ENCODE peak calls at places on chromosomes 3 and 15, in six cellular contexts. K is CD8-positive, alpha-beta memory T cell; N is stimulated activated CD4-positive, alpha-beta T cell treated with anti-CD3 and anti-CD28 coated beads, Interleukin-4, amount 100 ng/mL, for 1 hour; L is mesothelial cell of epicardium; Q is activated naive CD8-positive, alpha-beta T cell treated with anti-CD3 and anti-CD28 coated beads, Interleukin-2, amount 50 U/mL, for 24 hours; U is HEK293T. R is an unnamed sample.

GRCh38 chr3:140522653-140523380 is 155.0 kb upstream of the TRIM42 start:
- DNase-seq in K (no peak), N (no peak), L (no peak), Q (no peak), U (no peak), R (no peak)

GRCh38 chr3:74584782-74585181 is 29.7 kb downstream of the CNTN3 start:
- DNase-seq in K (no peak), N (no peak), L (no peak), Q (no peak), U (no peak), R (no peak)

GRCh38 chr15:61653110-61653509 is 407.1 kb downstream of the VPS13C start:
- DNase-seq in K (no peak), N (no peak), L (no peak), Q (no peak), U (no peak), R (peak; percentile 5)

GRCh38 chr3:51718547-51719412 is 11.9 kb downstream of the GRM2 start:
- DNase-seq in K (no peak), N (peak; percentile 35), L (no peak), Q (peak; percentile 83), U (peak; percentile 78), R (peak; percentile 62)

GRCh38 chr15:44489464-44489863 is 47.5 kb upstream of the EIF3J start:
- DNase-seq in K (no peak), N (no peak), L (no peak), Q (no peak), U (no peak), R (peak; percentile 23)

GRCh38 chr3:137103739-137104138 is 146.0 kb downstream of the IL20RB start:
- DNase-seq in K (no peak), N (no peak), L (no peak), Q (no peak), U (no peak), R (no peak)

GRCh38 chr3:147356909-147357733 is 49.2 kb downstream of the ZIC4 start:
- DNase-seq in K (no peak), N (no peak), L (no peak), Q (no peak), U (no peak), R (no peak)

GRCh38 chr15:67838789-67839332 is 984 bp downstream of the RNU6-1 start:
- DNase-seq in K (no peak), N (no peak), L (peak; percentile 77), Q (no peak), U (no peak), R (no peak)

GRCh38 chr15:38736686-38737085 is 172.1 kb upstream of the RASGRP1 start:
- DNase-seq in K (no peak), N (no peak), L (no peak), Q (no peak), U (no peak), R (no peak)

GRCh38 chr3:71725279-71725991 is at the start of gene EIF4E3:
- DNase-seq in K (peak; percentile 47), N (peak; percentile 52), L (peak; percentile 44), Q (peak; percentile 42), U (peak; percentile 72), R (peak; percentile 43)

GRCh38 chr3:188796122-188796631 is 375.6 kb upstream of the TPRG1 start:
- DNase-seq in K (no peak), N (no peak), L (no peak), Q (no peak), U (no peak), R (no peak)

GRCh38 chr15:25947336-25948080 is 84.4 kb upstream of the ATP10A start:
- DNase-seq in K (no peak), N (no peak), L (no peak), Q (no peak), U (no peak), R (peak; percentile 3)

GRCh38 chr3:73448761-73449290 is 175.9 kb downstream of the PDZRN3 start:
- DNase-seq in K (no peak), N (no peak), L (no peak), Q (no peak), U (no peak), R (no peak)

GRCh38 chr3:42745776-42746454 is 27.1 kb downstream of the CCDC13 start:
- DNase-seq in K (no peak), N (no peak), L (peak; percentile 10), Q (no peak), U (no peak), R (no peak)

GRCh38 chr3:38843898-38844297 is 27.9 kb upstream of the SCN10A start:
- DNase-seq in K (no peak), N (no peak), L (no peak), Q (no peak), U (peak; percentile 27), R (no peak)

GRCh38 chr15:75056036-75056435 is 32.6 kb downstream of the PPCDC start:
- DNase-seq in K (no peak), N (no peak), L (no peak), Q (no peak), U (no peak), R (no peak)

GRCh38 chr3:142649996-142650693 is 54.0 kb downstream of the PLS1 start:
- DNase-seq in K (no peak), N (no peak), L (no peak), Q (no peak), U (no peak), R (no peak)

GRCh38 chr3:52352566-52352965 is 36.4 kb downstream of the DNAH1 start:
- DNase-seq in K (no peak), N (no peak), L (no peak), Q (no peak), U (no peak), R (no peak)

GRCh38 chr15:84949845-84950569 is 31.6 kb upstream of the PDE8A start:
- DNase-seq in K (no peak), N (no peak), L (no peak), Q (no peak), U (no peak), R (peak; percentile 30)

GRCh38 chr15:77507911-77508310 is 87.2 kb downstream of the HMG20A start:
- DNase-seq in K (no peak), N (no peak), L (no peak), Q (no peak), U (no peak), R (no peak)

GRCh38 chr3:105422645-105423044 is 55.9 kb downstream of the ALCAM start:
- DNase-seq in K (no peak), N (no peak), L (no peak), Q (no peak), U (no peak), R (no peak)

GRCh38 chr3:127673191-127674098 is 693 bp downstream of the ABTB1 start:
- DNase-seq in K (peak; percentile 40), N (peak; percentile 52), L (no peak), Q (peak; percentile 45), U (peak; percentile 52), R (peak; percentile 29)

GRCh38 chr15:86773766-86774165 is 694.1 kb downstream of the AGBL1 start:
- DNase-seq in K (no peak), N (no peak), L (no peak), Q (no peak), U (no peak), R (no peak)

R was measured in K562.